ENCODE peak calls at places on chromosomes 7 and 10, in eight cellular contexts. O is amygdala; Y is activated T-helper 1 cell treated with anti-CD3 and anti-CD28 coated beads, Interleukin-2, amount 50 U/mL, for 16 hours; L is CD8-positive, alpha-beta T cell; D is fibroblast of the conjunctiva; U is AG09309; M is T follicular helper cell; W is T1000. E is an unnamed sample.

GRCh38 chr7:2209146-2209960 is 23.4 kb downstream of the MAD1L1 start:
- DNase-seq in Y (peak), D (peak), L (peak), U (peak), M (no peak), W (peak), O (peak), E (peak)

GRCh38 chr7:158479021-158479679 is 108.5 kb downstream of the PTPRN2 start:
- DNase-seq in D (no peak), U (no peak), M (no peak), W (no peak), Y (no peak), L (no peak), O (no peak), E (no peak)

GRCh38 chr7:130490888-130491771 is 755 bp upstream of the MEST start:
- DNase-seq in W (no peak), Y (no peak), M (no peak), D (no peak), O (no peak), U (no peak), L (peak), E (peak)

GRCh38 chr7:4738711-4739527 is 36.5 kb upstream of the AP5Z1 start:
- DNase-seq in Y (no peak), L (no peak), W (peak), O (no peak), U (peak), M (no peak), D (peak), E (no peak)

GRCh38 chr7:37065779-37066271 is 341.5 kb upstream of the AOAH start:
- DNase-seq in O (no peak), W (no peak), L (no peak), M (no peak), D (no peak), U (peak), Y (no peak), E (no peak)

GRCh38 chr7:77425151-77426051 is 9.3 kb upstream of the GSAP start:
- DNase-seq in O (no peak), M (no peak), W (peak), L (no peak), Y (no peak), U (no peak), D (no peak), E (no peak)

GRCh38 chr10:109883859-109884771 is 39.2 kb downstream of the XPNPEP1 start:
- DNase-seq in M (peak), U (peak), L (peak), W (peak), D (peak), O (peak), Y (peak), E (peak)

GRCh38 chr10:77949167-77949566 is 22.6 kb upstream of the DLG5 start:
- DNase-seq in Y (no peak), U (no peak), M (no peak), L (no peak), W (peak), O (no peak), D (no peak), E (no peak)

GRCh38 chr7:116097365-116098009 is 66.9 kb upstream of the TFEC start:
- DNase-seq in Y (no peak), D (no peak), W (peak), L (no peak), O (no peak), U (peak), M (no peak), E (no peak)

GRCh38 chr7:30027065-30027456 is 559 bp upstream of the FKBP14 start:
- DNase-seq in M (peak), U (no peak), W (no peak), O (no peak), L (no peak), Y (no peak), D (no peak), E (no peak)

GRCh38 chr10:69179089-69179742 is 818 bp upstream of the SUPV3L1 start:
- DNase-seq in W (no peak), U (peak), Y (no peak), M (peak), L (peak), O (no peak), D (peak), E (no peak)

GRCh38 chr10:46530249-46531186 is 25.9 kb downstream of the GPRIN2 start:
- DNase-seq in D (peak), W (peak), M (no peak), Y (no peak), U (peak), O (no peak), L (no peak), E (no peak)

GRCh38 chr7:27171636-27172387 is 2.3 kb downstream of the HOXA10 start:
- DNase-seq in D (no peak), Y (peak), M (no peak), U (no peak), W (no peak), O (no peak), L (no peak), E (peak)

GRCh38 chr7:85186083-85186520 is 754 bp downstream of the SEMA3D start:
- DNase-seq in M (no peak), Y (no peak), L (no peak), O (no peak), D (peak), U (no peak), W (peak), E (no peak)

GRCh38 chr7:49322476-49322875 is 398.1 kb downstream of the CDC14C start:
- DNase-seq in U (no peak), Y (no peak), M (no peak), O (no peak), W (no peak), L (no peak), D (no peak), E (no peak)

GRCh38 chr10:60323171-60323570 is 66.5 kb downstream of the ANK3 start:
- DNase-seq in W (no peak), D (no peak), L (no peak), M (no peak), Y (no peak), O (no peak), U (no peak), E (no peak)

GRCh38 chr7:104096683-104097082 is 107.2 kb upstream of the RELN start:
- DNase-seq in D (no peak), Y (no peak), U (no peak), L (no peak), O (no peak), M (no peak), W (no peak), E (no peak)

GRCh38 chr10:15868006-15868405 is 7.7 kb upstream of the MINDY3 start:
- DNase-seq in O (no peak), U (no peak), M (no peak), W (no peak), Y (no peak), D (no peak), L (no peak), E (no peak)

GRCh38 chr7:46859963-46860475 is 721.9 kb downstream of the TNS3 start:
- DNase-seq in M (no peak), U (peak), L (no peak), O (no peak), D (peak), Y (no peak), W (peak), E (peak)

GRCh38 chr10:76736848-76737495 is 900.6 kb downstream of the KCNMA1 start:
- DNase-seq in U (peak), M (no peak), D (no peak), Y (no peak), O (no peak), W (no peak), L (no peak), E (no peak)

GRCh38 chr10:27801171-27801785 is 55.7 kb upstream of the MKX start:
- DNase-seq in D (no peak), L (no peak), Y (no peak), W (no peak), M (no peak), O (no peak), U (no peak), E (no peak)

GRCh38 chr10:33196710-33197406 is 137.6 kb downstream of the NRP1 start:
- DNase-seq in L (no peak), Y (no peak), O (no peak), M (no peak), D (no peak), W (no peak), U (no peak), E (no peak)

GRCh38 chr10:57964371-57964770 is 303.3 kb downstream of the IPMK start:
- DNase-seq in D (no peak), W (peak), U (peak), L (no peak), O (peak), Y (no peak), M (no peak), E (peak)

GRCh38 chr7:111931016-111931517 is 275.1 kb downstream of the DOCK4 start:
- DNase-seq in U (peak), W (no peak), Y (no peak), M (no peak), L (no peak), O (no peak), D (no peak), E (no peak)

GRCh38 chr10:59580257-59580863 is 129.3 kb downstream of the SLC16A9 start:
- DNase-seq in L (no peak), D (peak), U (peak), W (no peak), Y (no peak), O (no peak), M (no peak), E (no peak)

GRCh38 chr10:18689498-18689897 is 30.3 kb downstream of the ARL5B start:
- DNase-seq in U (no peak), D (peak), O (no peak), M (no peak), Y (no peak), W (no peak), L (no peak), E (no peak)

GRCh38 chr10:12241810-12242529 is 46.0 kb downstream of the CDC123 start:
- DNase-seq in L (no peak), O (no peak), M (no peak), W (no peak), U (no peak), Y (no peak), D (no peak), E (no peak)

GRCh38 chr10:74855027-74855426 is 28.6 kb downstream of the KAT6B start:
- DNase-seq in D (no peak), Y (no peak), L (no peak), W (no peak), U (no peak), O (no peak), M (no peak), E (no peak)

GRCh38 chr10:53697038-53697437 is 924.5 kb upstream of the MBL2 start:
- DNase-seq in W (peak), L (no peak), O (no peak), U (no peak), Y (no peak), M (no peak), D (no peak), E (no peak)

GRCh38 chr10:97882142-97883091 is 32.8 kb downstream of the GOLGA7B start:
- DNase-seq in Y (no peak), M (no peak), L (no peak), W (peak), O (no peak), D (peak), U (peak), E (no peak)

GRCh38 chr10:2201534-2202104 is 464.3 kb upstream of the ADARB2 start:
- DNase-seq in W (no peak), Y (no peak), L (no peak), U (no peak), D (no peak), M (no peak), O (no peak), E (no peak)

GRCh38 chr7:99003419-99003818 is 125.1 kb downstream of the TRRAP start:
- DNase-seq in L (peak), M (no peak), O (no peak), U (no peak), D (no peak), W (no peak), Y (no peak), E (no peak)

GRCh38 chr10:124285587-124286527 is 132.9 kb downstream of the OAT start:
- DNase-seq in Y (no peak), L (no peak), M (no peak), D (no peak), W (no peak), O (no peak), U (no peak), E (peak)

GRCh38 chr10:116733566-116733965 is 8.8 kb downstream of the HSPA12A start:
- DNase-seq in W (no peak), U (peak), Y (no peak), L (no peak), O (no peak), D (no peak), M (no peak), E (no peak)

GRCh38 chr7:46534593-46535271 is 613.7 kb upstream of the IGFBP3 start:
- DNase-seq in O (no peak), D (no peak), M (no peak), W (no peak), U (no peak), L (no peak), Y (no peak), E (no peak)

GRCh38 chr7:50666124-50666496 is 100.9 kb upstream of the DDC start:
- DNase-seq in O (no peak), Y (no peak), W (no peak), L (no peak), U (no peak), D (no peak), M (no peak), E (no peak)